ENCODE peak calls at places on chromosomes 12 and 14, in nine cellular contexts. One of them, this sample, is unnamed.

GRCh38 chr12:42759622-42760273 is 170.2 kb upstream of the PRICKLE1 start:
- DNase-seq in T follicular helper cell: no peak
- DNase-seq in activated CD4-positive, alpha-beta T cell treated with anti-CD3 and anti-CD28 coated beads, Interleukin-2, amount 50 U/mL, for 48 hours: no peak
- DNase-seq in lung: peak; percentile 59
- DNase-seq in DND-41: no peak
- DNase-seq in upper lobe of right lung: peak; percentile 64
- DNase-seq in fibroblast of the aortic adventitia: peak; percentile 91
- DNase-seq in T-helper 1 cell: no peak
- DNase-seq in retina: no peak
- DNase-seq in this sample: peak; percentile 28

GRCh38 chr14:99795046-99795445 is 1.8 kb downstream of the EML1 start:
- DNase-seq in T follicular helper cell: no peak
- DNase-seq in activated CD4-positive, alpha-beta T cell treated with anti-CD3 and anti-CD28 coated beads, Interleukin-2, amount 50 U/mL, for 48 hours: no peak
- DNase-seq in lung: no peak
- DNase-seq in DND-41: no peak
- DNase-seq in upper lobe of right lung: no peak
- DNase-seq in fibroblast of the aortic adventitia: no peak
- DNase-seq in T-helper 1 cell: no peak
- DNase-seq in retina: no peak
- DNase-seq in this sample: no peak

GRCh38 chr12:44852483-44852882 is 23.6 kb downstream of the NELL2 start:
- DNase-seq in T follicular helper cell: no peak
- DNase-seq in activated CD4-positive, alpha-beta T cell treated with anti-CD3 and anti-CD28 coated beads, Interleukin-2, amount 50 U/mL, for 48 hours: no peak
- DNase-seq in lung: no peak
- DNase-seq in DND-41: no peak
- DNase-seq in upper lobe of right lung: no peak
- DNase-seq in fibroblast of the aortic adventitia: no peak
- DNase-seq in T-helper 1 cell: no peak
- DNase-seq in retina: no peak
- DNase-seq in this sample: no peak

GRCh38 chr14:36271939-36272907 is 48.2 kb downstream of the MBIP start:
- DNase-seq in T follicular helper cell: no peak
- DNase-seq in activated CD4-positive, alpha-beta T cell treated with anti-CD3 and anti-CD28 coated beads, Interleukin-2, amount 50 U/mL, for 48 hours: peak; percentile 31
- DNase-seq in lung: no peak
- DNase-seq in DND-41: no peak
- DNase-seq in upper lobe of right lung: peak; percentile 70
- DNase-seq in fibroblast of the aortic adventitia: peak; percentile 19
- DNase-seq in T-helper 1 cell: peak; percentile 5
- DNase-seq in retina: peak; percentile 72
- DNase-seq in this sample: no peak

GRCh38 chr14:98099527-98099926 is 1172.5 kb downstream of the BCL11B start:
- DNase-seq in T follicular helper cell: no peak
- DNase-seq in activated CD4-positive, alpha-beta T cell treated with anti-CD3 and anti-CD28 coated beads, Interleukin-2, amount 50 U/mL, for 48 hours: no peak
- DNase-seq in lung: no peak
- DNase-seq in DND-41: no peak
- DNase-seq in upper lobe of right lung: no peak
- DNase-seq in fibroblast of the aortic adventitia: no peak
- DNase-seq in T-helper 1 cell: peak; percentile 23
- DNase-seq in retina: no peak
- DNase-seq in this sample: no peak

GRCh38 chr14:65927871-65928270 is 515.3 kb downstream of the FUT8 start:
- DNase-seq in T follicular helper cell: peak; percentile 20
- DNase-seq in activated CD4-positive, alpha-beta T cell treated with anti-CD3 and anti-CD28 coated beads, Interleukin-2, amount 50 U/mL, for 48 hours: peak; percentile 83
- DNase-seq in lung: no peak
- DNase-seq in DND-41: peak; percentile 87
- DNase-seq in upper lobe of right lung: no peak
- DNase-seq in fibroblast of the aortic adventitia: no peak
- DNase-seq in T-helper 1 cell: peak; percentile 94
- DNase-seq in retina: peak; percentile 58
- DNase-seq in this sample: no peak

GRCh38 chr14:37598085-37598972 is 2.9 kb downstream of the TTC6 start:
- DNase-seq in T follicular helper cell: no peak
- DNase-seq in activated CD4-positive, alpha-beta T cell treated with anti-CD3 and anti-CD28 coated beads, Interleukin-2, amount 50 U/mL, for 48 hours: no peak
- DNase-seq in lung: peak; percentile 62
- DNase-seq in DND-41: no peak
- DNase-seq in upper lobe of right lung: peak; percentile 90
- DNase-seq in fibroblast of the aortic adventitia: no peak
- DNase-seq in T-helper 1 cell: peak; percentile 3
- DNase-seq in retina: peak; percentile 66
- DNase-seq in this sample: no peak

GRCh38 chr14:97120204-97121120 is 323.3 kb downstream of the VRK1 start:
- DNase-seq in T follicular helper cell: no peak
- DNase-seq in activated CD4-positive, alpha-beta T cell treated with anti-CD3 and anti-CD28 coated beads, Interleukin-2, amount 50 U/mL, for 48 hours: peak; percentile 68
- DNase-seq in lung: no peak
- DNase-seq in DND-41: peak; percentile 78
- DNase-seq in upper lobe of right lung: no peak
- DNase-seq in fibroblast of the aortic adventitia: no peak
- DNase-seq in T-helper 1 cell: peak; percentile 56
- DNase-seq in retina: peak; percentile 13
- DNase-seq in this sample: no peak

GRCh38 chr14:95510804-95511203 is 5.6 kb downstream of the SYNE3 start:
- DNase-seq in T follicular helper cell: no peak
- DNase-seq in activated CD4-positive, alpha-beta T cell treated with anti-CD3 and anti-CD28 coated beads, Interleukin-2, amount 50 U/mL, for 48 hours: no peak
- DNase-seq in lung: no peak
- DNase-seq in DND-41: no peak
- DNase-seq in upper lobe of right lung: no peak
- DNase-seq in fibroblast of the aortic adventitia: no peak
- DNase-seq in T-helper 1 cell: no peak
- DNase-seq in retina: no peak
- DNase-seq in this sample: no peak

GRCh38 chr14:72894623-72895378 is 900 bp upstream of the DPF3 start:
- DNase-seq in T follicular helper cell: no peak
- DNase-seq in activated CD4-positive, alpha-beta T cell treated with anti-CD3 and anti-CD28 coated beads, Interleukin-2, amount 50 U/mL, for 48 hours: peak; percentile 4
- DNase-seq in lung: no peak
- DNase-seq in DND-41: no peak
- DNase-seq in upper lobe of right lung: no peak
- DNase-seq in fibroblast of the aortic adventitia: no peak
- DNase-seq in T-helper 1 cell: no peak
- DNase-seq in retina: peak; percentile 75
- DNase-seq in this sample: no peak

GRCh38 chr12:6336079-6336858 is 5.6 kb downstream of the TNFRSF1A start:
- DNase-seq in T follicular helper cell: no peak
- DNase-seq in activated CD4-positive, alpha-beta T cell treated with anti-CD3 and anti-CD28 coated beads, Interleukin-2, amount 50 U/mL, for 48 hours: peak; percentile 80
- DNase-seq in lung: peak; percentile 97
- DNase-seq in DND-41: peak; percentile 86
- DNase-seq in upper lobe of right lung: peak; percentile 97
- DNase-seq in fibroblast of the aortic adventitia: peak; percentile 100
- DNase-seq in T-helper 1 cell: peak; percentile 73
- DNase-seq in retina: peak; percentile 79
- DNase-seq in this sample: peak; percentile 100

GRCh38 chr14:69610859-69611263 is 535 bp upstream of the SUSD6 start:
- DNase-seq in T follicular helper cell: no peak
- DNase-seq in activated CD4-positive, alpha-beta T cell treated with anti-CD3 and anti-CD28 coated beads, Interleukin-2, amount 50 U/mL, for 48 hours: no peak
- DNase-seq in lung: no peak
- DNase-seq in DND-41: no peak
- DNase-seq in upper lobe of right lung: no peak
- DNase-seq in fibroblast of the aortic adventitia: no peak
- DNase-seq in T-helper 1 cell: no peak
- DNase-seq in retina: no peak
- DNase-seq in this sample: peak; percentile 13

GRCh38 chr12:62967701-62968100 is 32.8 kb upstream of the PPM1H start:
- DNase-seq in T follicular helper cell: no peak
- DNase-seq in activated CD4-positive, alpha-beta T cell treated with anti-CD3 and anti-CD28 coated beads, Interleukin-2, amount 50 U/mL, for 48 hours: no peak
- DNase-seq in lung: no peak
- DNase-seq in DND-41: no peak
- DNase-seq in upper lobe of right lung: no peak
- DNase-seq in fibroblast of the aortic adventitia: no peak
- DNase-seq in T-helper 1 cell: no peak
- DNase-seq in retina: no peak
- DNase-seq in this sample: no peak

GRCh38 chr12:113742801-113743200 is 223.3 kb downstream of the RBM19 start:
- DNase-seq in T follicular helper cell: no peak
- DNase-seq in activated CD4-positive, alpha-beta T cell treated with anti-CD3 and anti-CD28 coated beads, Interleukin-2, amount 50 U/mL, for 48 hours: no peak
- DNase-seq in lung: no peak
- DNase-seq in DND-41: no peak
- DNase-seq in upper lobe of right lung: no peak
- DNase-seq in fibroblast of the aortic adventitia: no peak
- DNase-seq in T-helper 1 cell: no peak
- DNase-seq in retina: no peak
- DNase-seq in this sample: no peak

GRCh38 chr12:133081408-133081806 is 684 bp downstream of the ZNF140 start:
- DNase-seq in T follicular helper cell: no peak
- DNase-seq in activated CD4-positive, alpha-beta T cell treated with anti-CD3 and anti-CD28 coated beads, Interleukin-2, amount 50 U/mL, for 48 hours: no peak
- DNase-seq in lung: peak; percentile 31
- DNase-seq in DND-41: no peak
- DNase-seq in upper lobe of right lung: no peak
- DNase-seq in fibroblast of the aortic adventitia: no peak
- DNase-seq in T-helper 1 cell: peak; percentile 7
- DNase-seq in retina: peak; percentile 18
- DNase-seq in this sample: no peak

GRCh38 chr12:101328917-101329316 is 49.0 kb downstream of the UTP20 start:
- DNase-seq in T follicular helper cell: no peak
- DNase-seq in activated CD4-positive, alpha-beta T cell treated with anti-CD3 and anti-CD28 coated beads, Interleukin-2, amount 50 U/mL, for 48 hours: no peak
- DNase-seq in lung: no peak
- DNase-seq in DND-41: no peak
- DNase-seq in upper lobe of right lung: no peak
- DNase-seq in fibroblast of the aortic adventitia: no peak
- DNase-seq in T-helper 1 cell: no peak
- DNase-seq in retina: no peak
- DNase-seq in this sample: no peak

GRCh38 chr14:31884776-31885379 is 192.2 kb upstream of the ARHGAP5 start:
- DNase-seq in T follicular helper cell: no peak
- DNase-seq in activated CD4-positive, alpha-beta T cell treated with anti-CD3 and anti-CD28 coated beads, Interleukin-2, amount 50 U/mL, for 48 hours: no peak
- DNase-seq in lung: no peak
- DNase-seq in DND-41: no peak
- DNase-seq in upper lobe of right lung: no peak
- DNase-seq in fibroblast of the aortic adventitia: no peak
- DNase-seq in T-helper 1 cell: no peak
- DNase-seq in retina: no peak
- DNase-seq in this sample: peak; percentile 61

GRCh38 chr12:53591301-53592206 is 34.6 kb downstream of the ATF7 start:
- DNase-seq in T follicular helper cell: no peak
- DNase-seq in activated CD4-positive, alpha-beta T cell treated with anti-CD3 and anti-CD28 coated beads, Interleukin-2, amount 50 U/mL, for 48 hours: no peak
- DNase-seq in lung: no peak
- DNase-seq in DND-41: no peak
- DNase-seq in upper lobe of right lung: no peak
- DNase-seq in fibroblast of the aortic adventitia: no peak
- DNase-seq in T-helper 1 cell: no peak
- DNase-seq in retina: peak; percentile 51
- DNase-seq in this sample: no peak

GRCh38 chr12:57112492-57113294 is 1.5 kb upstream of the STAT6 start:
- DNase-seq in T follicular helper cell: no peak
- DNase-seq in activated CD4-positive, alpha-beta T cell treated with anti-CD3 and anti-CD28 coated beads, Interleukin-2, amount 50 U/mL, for 48 hours: peak; percentile 93
- DNase-seq in lung: no peak
- DNase-seq in DND-41: no peak
- DNase-seq in upper lobe of right lung: no peak
- DNase-seq in fibroblast of the aortic adventitia: no peak
- DNase-seq in T-helper 1 cell: no peak
- DNase-seq in retina: no peak
- DNase-seq in this sample: no peak

GRCh38 chr14:104678346-104678745 is 11.1 kb upstream of the INF2 start:
- DNase-seq in T follicular helper cell: no peak
- DNase-seq in activated CD4-positive, alpha-beta T cell treated with anti-CD3 and anti-CD28 coated beads, Interleukin-2, amount 50 U/mL, for 48 hours: no peak
- DNase-seq in lung: no peak
- DNase-seq in DND-41: peak; percentile 76
- DNase-seq in upper lobe of right lung: peak; percentile 65
- DNase-seq in fibroblast of the aortic adventitia: peak; percentile 35
- DNase-seq in T-helper 1 cell: no peak
- DNase-seq in retina: no peak
- DNase-seq in this sample: peak; percentile 14

GRCh38 chr14:70366890-70367289 is 7.4 kb upstream of the COX16 start:
- DNase-seq in T follicular helper cell: no peak
- DNase-seq in activated CD4-positive, alpha-beta T cell treated with anti-CD3 and anti-CD28 coated beads, Interleukin-2, amount 50 U/mL, for 48 hours: no peak
- DNase-seq in lung: no peak
- DNase-seq in DND-41: no peak
- DNase-seq in upper lobe of right lung: no peak
- DNase-seq in fibroblast of the aortic adventitia: no peak
- DNase-seq in T-helper 1 cell: no peak
- DNase-seq in retina: no peak
- DNase-seq in this sample: no peak

GRCh38 chr12:65779091-65779642 is 45.1 kb upstream of the HMGA2 start:
- DNase-seq in T follicular helper cell: no peak
- DNase-seq in activated CD4-positive, alpha-beta T cell treated with anti-CD3 and anti-CD28 coated beads, Interleukin-2, amount 50 U/mL, for 48 hours: no peak
- DNase-seq in lung: no peak
- DNase-seq in DND-41: no peak
- DNase-seq in upper lobe of right lung: no peak
- DNase-seq in fibroblast of the aortic adventitia: peak; percentile 69
- DNase-seq in T-helper 1 cell: no peak
- DNase-seq in retina: no peak
- DNase-seq in this sample: peak; percentile 42

GRCh38 chr14:104096751-104097700 is 11.5 kb downstream of the ASPG start:
- DNase-seq in T follicular helper cell: no peak
- DNase-seq in activated CD4-positive, alpha-beta T cell treated with anti-CD3 and anti-CD28 coated beads, Interleukin-2, amount 50 U/mL, for 48 hours: no peak
- DNase-seq in lung: no peak
- DNase-seq in DND-41: peak; percentile 10
- DNase-seq in upper lobe of right lung: peak; percentile 61
- DNase-seq in fibroblast of the aortic adventitia: no peak
- DNase-seq in T-helper 1 cell: no peak
- DNase-seq in retina: no peak
- DNase-seq in this sample: no peak

GRCh38 chr12:21831671-21832357 is 57.3 kb upstream of the KCNJ8 start:
- DNase-seq in T follicular helper cell: no peak
- DNase-seq in activated CD4-positive, alpha-beta T cell treated with anti-CD3 and anti-CD28 coated beads, Interleukin-2, amount 50 U/mL, for 48 hours: no peak
- DNase-seq in lung: no peak
- DNase-seq in DND-41: no peak
- DNase-seq in upper lobe of right lung: no peak
- DNase-seq in fibroblast of the aortic adventitia: peak; percentile 88
- DNase-seq in T-helper 1 cell: no peak
- DNase-seq in retina: no peak
- DNase-seq in this sample: peak; percentile 37

GRCh38 chr14:99687284-99688209 is 3.4 kb downstream of the CYP46A1 start:
- DNase-seq in T follicular helper cell: peak; percentile 26
- DNase-seq in activated CD4-positive, alpha-beta T cell treated with anti-CD3 and anti-CD28 coated beads, Interleukin-2, amount 50 U/mL, for 48 hours: peak; percentile 21
- DNase-seq in lung: no peak
- DNase-seq in DND-41: no peak
- DNase-seq in upper lobe of right lung: no peak
- DNase-seq in fibroblast of the aortic adventitia: no peak
- DNase-seq in T-helper 1 cell: no peak
- DNase-seq in retina: no peak
- DNase-seq in this sample: no peak

GRCh38 chr12:68617160-68617926 is 6.6 kb downstream of the RAP1B start:
- DNase-seq in T follicular helper cell: no peak
- DNase-seq in activated CD4-positive, alpha-beta T cell treated with anti-CD3 and anti-CD28 coated beads, Interleukin-2, amount 50 U/mL, for 48 hours: no peak
- DNase-seq in lung: no peak
- DNase-seq in DND-41: no peak
- DNase-seq in upper lobe of right lung: no peak
- DNase-seq in fibroblast of the aortic adventitia: peak; percentile 78
- DNase-seq in T-helper 1 cell: no peak
- DNase-seq in retina: no peak
- DNase-seq in this sample: peak; percentile 80

GRCh38 chr12:124745891-124746570 is 117.6 kb downstream of the SCARB1 start:
- DNase-seq in T follicular helper cell: no peak
- DNase-seq in activated CD4-positive, alpha-beta T cell treated with anti-CD3 and anti-CD28 coated beads, Interleukin-2, amount 50 U/mL, for 48 hours: peak; percentile 30
- DNase-seq in lung: peak; percentile 88
- DNase-seq in DND-41: peak; percentile 51
- DNase-seq in upper lobe of right lung: peak; percentile 93
- DNase-seq in fibroblast of the aortic adventitia: peak; percentile 97
- DNase-seq in T-helper 1 cell: no peak
- DNase-seq in retina: peak; percentile 93
- DNase-seq in this sample: peak; percentile 80

GRCh38 chr12:1053690-1054089 is 62.7 kb downstream of the ERC1 start:
- DNase-seq in T follicular helper cell: no peak
- DNase-seq in activated CD4-positive, alpha-beta T cell treated with anti-CD3 and anti-CD28 coated beads, Interleukin-2, amount 50 U/mL, for 48 hours: no peak
- DNase-seq in lung: no peak
- DNase-seq in DND-41: no peak
- DNase-seq in upper lobe of right lung: no peak
- DNase-seq in fibroblast of the aortic adventitia: no peak
- DNase-seq in T-helper 1 cell: no peak
- DNase-seq in retina: no peak
- DNase-seq in this sample: no peak

GRCh38 chr14:72780771-72781170 is 113.1 kb downstream of the DPF3 start:
- DNase-seq in T follicular helper cell: no peak
- DNase-seq in activated CD4-positive, alpha-beta T cell treated with anti-CD3 and anti-CD28 coated beads, Interleukin-2, amount 50 U/mL, for 48 hours: no peak
- DNase-seq in lung: peak; percentile 1
- DNase-seq in DND-41: no peak
- DNase-seq in upper lobe of right lung: no peak
- DNase-seq in fibroblast of the aortic adventitia: peak; percentile 88
- DNase-seq in T-helper 1 cell: no peak
- DNase-seq in retina: no peak
- DNase-seq in this sample: peak; percentile 63

GRCh38 chr14:26200675-26201074 is 397.2 kb downstream of the NOVA1 start:
- DNase-seq in T follicular helper cell: no peak
- DNase-seq in activated CD4-positive, alpha-beta T cell treated with anti-CD3 and anti-CD28 coated beads, Interleukin-2, amount 50 U/mL, for 48 hours: no peak
- DNase-seq in lung: no peak
- DNase-seq in DND-41: no peak
- DNase-seq in upper lobe of right lung: no peak
- DNase-seq in fibroblast of the aortic adventitia: peak; percentile 24
- DNase-seq in T-helper 1 cell: no peak
- DNase-seq in retina: no peak
- DNase-seq in this sample: peak; percentile 65

GRCh38 chr12:44372259-44372658 is 503.9 kb downstream of the NELL2 start:
- DNase-seq in T follicular helper cell: no peak
- DNase-seq in activated CD4-positive, alpha-beta T cell treated with anti-CD3 and anti-CD28 coated beads, Interleukin-2, amount 50 U/mL, for 48 hours: no peak
- DNase-seq in lung: no peak
- DNase-seq in DND-41: no peak
- DNase-seq in upper lobe of right lung: no peak
- DNase-seq in fibroblast of the aortic adventitia: peak; percentile 11
- DNase-seq in T-helper 1 cell: no peak
- DNase-seq in retina: no peak
- DNase-seq in this sample: peak; percentile 73

This sample was measured in HCEC 1CT.